ENCODE peak calls at places on chromosome 1, in five cellular contexts. One of them, this sample, is unnamed.

GRCh38 chr1:181951213-181951612 is 110.3 kb downstream of the ZNF648 start:
- DNase-seq in IMR-90: no peak
- DNase-seq in SK-N-SH: no peak
- DNase-seq in K562: no peak
- DNase-seq in A549: no peak
- DNase-seq in this sample: no peak

GRCh38 chr1:16125483-16125882 is 30.4 kb downstream of the EPHA2 start:
- DNase-seq in IMR-90: no peak
- DNase-seq in SK-N-SH: no peak
- DNase-seq in K562: no peak
- DNase-seq in A549: no peak
- DNase-seq in this sample: no peak

GRCh38 chr1:99538618-99538956 is 107.3 kb upstream of the PALMD start:
- DNase-seq in IMR-90: no peak
- DNase-seq in SK-N-SH: no peak
- DNase-seq in K562: no peak
- DNase-seq in A549: no peak
- DNase-seq in this sample: no peak

GRCh38 chr1:57623791-57624538 is 200.1 kb upstream of the DAB1 start:
- DNase-seq in IMR-90: no peak
- DNase-seq in SK-N-SH: no peak
- DNase-seq in K562: no peak
- DNase-seq in A549: no peak
- DNase-seq in this sample: no peak

GRCh38 chr1:91553196-91553595 is 52.5 kb downstream of the CDC7 start:
- DNase-seq in IMR-90: peak
- DNase-seq in SK-N-SH: no peak
- DNase-seq in K562: no peak
- DNase-seq in A549: no peak
- DNase-seq in this sample: no peak

GRCh38 chr1:152035406-152036315 is 1.1 kb downstream of the S100A11 start:
- DNase-seq in IMR-90: no peak
- DNase-seq in SK-N-SH: no peak
- DNase-seq in K562: peak
- DNase-seq in A549: peak
- DNase-seq in this sample: no peak

GRCh38 chr1:5999711-6000443 is 7.7 kb upstream of the NPHP4 start:
- DNase-seq in IMR-90: no peak
- DNase-seq in SK-N-SH: no peak
- DNase-seq in K562: no peak
- DNase-seq in A549: no peak
- DNase-seq in this sample: no peak

GRCh38 chr1:155918660-155919059 is 7.5 kb upstream of the RIT1 start:
- DNase-seq in IMR-90: no peak
- DNase-seq in SK-N-SH: no peak
- DNase-seq in K562: no peak
- DNase-seq in A549: no peak
- DNase-seq in this sample: no peak

GRCh38 chr1:192580351-192580962 is 4.9 kb downstream of the RGS1 start:
- DNase-seq in IMR-90: peak
- DNase-seq in SK-N-SH: no peak
- DNase-seq in K562: no peak
- DNase-seq in A549: no peak
- DNase-seq in this sample: peak

GRCh38 chr1:143643148-143643885 is 328.5 kb downstream of the FAM72C start:
- DNase-seq in IMR-90: no peak
- DNase-seq in SK-N-SH: no peak
- DNase-seq in K562: no peak
- DNase-seq in A549: no peak
- DNase-seq in this sample: no peak

GRCh38 chr1:1627842-1628655 is 3.9 kb upstream of the MMP23B start:
- DNase-seq in IMR-90: no peak
- DNase-seq in SK-N-SH: no peak
- DNase-seq in K562: no peak
- DNase-seq in A549: no peak
- DNase-seq in this sample: no peak

GRCh38 chr1:38064232-38064903 is 17.8 kb upstream of the POU3F1 start:
- DNase-seq in IMR-90: peak
- DNase-seq in SK-N-SH: no peak
- DNase-seq in K562: peak
- DNase-seq in A549: no peak
- DNase-seq in this sample: no peak

GRCh38 chr1:153346067-153346723 is 2.4 kb downstream of the PGLYRP4 start:
- DNase-seq in IMR-90: no peak
- DNase-seq in SK-N-SH: no peak
- DNase-seq in K562: no peak
- DNase-seq in A549: no peak
- DNase-seq in this sample: no peak

GRCh38 chr1:54567961-54568360 is 19.9 kb downstream of the ACOT11 start:
- DNase-seq in IMR-90: peak
- DNase-seq in SK-N-SH: no peak
- DNase-seq in K562: no peak
- DNase-seq in A549: no peak
- DNase-seq in this sample: no peak
- TF ChIP-seq RAD21 in IMR-90: no peak
- TF ChIP-seq RAD21 in SK-N-SH: no peak
- TF ChIP-seq RAD21 in K562: no peak
- TF ChIP-seq RAD21 in A549: no peak
- TF ChIP-seq RAD21 in this sample: no peak

DNA sequence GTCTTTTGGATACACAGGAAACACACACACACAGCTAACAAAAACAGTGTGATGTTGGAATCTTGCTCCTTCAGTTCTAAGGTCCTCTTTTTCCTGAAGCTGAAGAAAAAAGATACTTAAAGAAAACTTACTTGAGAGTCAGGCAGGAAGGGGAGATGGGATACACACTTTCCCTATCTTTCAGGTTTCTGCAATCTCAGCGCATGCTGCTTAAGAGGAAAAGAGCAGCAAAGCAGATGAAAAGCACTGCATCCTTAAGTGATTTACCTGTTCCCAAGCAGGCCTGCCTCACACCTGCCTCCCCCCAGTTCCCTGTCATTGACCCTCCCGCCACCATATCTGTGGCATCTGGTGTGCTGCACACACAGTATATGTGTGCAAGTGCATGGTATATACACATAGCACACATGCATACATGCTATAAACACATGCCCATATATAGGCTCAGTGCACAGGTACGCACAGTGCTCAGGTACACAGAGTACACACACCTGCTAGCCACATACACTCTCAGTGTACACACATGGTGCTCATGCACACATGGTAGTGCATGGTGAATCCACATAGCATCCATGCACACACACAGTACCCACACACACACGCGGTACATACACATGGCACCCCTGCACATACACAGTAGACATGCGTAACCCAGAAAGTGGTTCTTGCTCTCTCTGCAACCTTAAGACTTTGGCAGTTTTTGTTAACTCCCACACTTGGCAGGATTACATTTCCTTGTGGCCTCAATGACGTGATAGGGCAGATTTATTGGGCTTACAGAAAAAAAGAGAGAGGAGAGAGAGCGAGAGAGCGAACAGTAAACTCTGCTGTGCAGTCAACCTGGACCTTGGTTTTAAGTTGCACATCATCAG is 166.9 kb downstream of the TOMM20 start:
- DNase-seq in IMR-90: peak
- DNase-seq in SK-N-SH: no peak
- DNase-seq in K562: no peak
- DNase-seq in A549: no peak
- DNase-seq in this sample: no peak
- TF ChIP-seq RAD21 in IMR-90: no peak
- TF ChIP-seq RAD21 in SK-N-SH: no peak
- TF ChIP-seq RAD21 in K562: no peak
- TF ChIP-seq RAD21 in A549: no peak
- TF ChIP-seq RAD21 in this sample: no peak

DNA sequence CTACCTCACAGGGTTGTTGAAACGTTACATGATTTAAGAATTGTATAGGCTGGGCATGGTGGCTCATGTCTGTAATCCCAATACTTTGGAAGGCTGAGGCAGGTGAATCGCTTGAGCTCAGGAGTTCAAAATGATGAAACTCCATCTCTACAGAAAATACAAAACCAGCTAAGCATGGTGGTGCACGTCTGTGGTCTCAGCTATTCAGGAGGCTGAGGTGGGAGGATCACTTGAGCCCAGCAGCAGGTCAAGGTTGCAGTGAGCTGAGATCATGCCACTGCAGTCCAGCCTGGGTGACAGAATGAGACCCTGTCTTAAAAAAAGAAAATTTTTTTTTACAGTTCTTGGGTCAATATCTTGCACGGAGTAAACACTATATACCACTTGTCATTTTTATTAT is 8.2 kb downstream of the PHLDA3 start:
- DNase-seq in IMR-90: no peak
- DNase-seq in SK-N-SH: no peak
- DNase-seq in K562: no peak
- DNase-seq in A549: no peak
- DNase-seq in this sample: no peak
- TF ChIP-seq RAD21 in IMR-90: no peak
- TF ChIP-seq RAD21 in SK-N-SH: no peak
- TF ChIP-seq RAD21 in K562: no peak
- TF ChIP-seq RAD21 in A549: no peak
- TF ChIP-seq RAD21 in this sample: no peak

DNA sequence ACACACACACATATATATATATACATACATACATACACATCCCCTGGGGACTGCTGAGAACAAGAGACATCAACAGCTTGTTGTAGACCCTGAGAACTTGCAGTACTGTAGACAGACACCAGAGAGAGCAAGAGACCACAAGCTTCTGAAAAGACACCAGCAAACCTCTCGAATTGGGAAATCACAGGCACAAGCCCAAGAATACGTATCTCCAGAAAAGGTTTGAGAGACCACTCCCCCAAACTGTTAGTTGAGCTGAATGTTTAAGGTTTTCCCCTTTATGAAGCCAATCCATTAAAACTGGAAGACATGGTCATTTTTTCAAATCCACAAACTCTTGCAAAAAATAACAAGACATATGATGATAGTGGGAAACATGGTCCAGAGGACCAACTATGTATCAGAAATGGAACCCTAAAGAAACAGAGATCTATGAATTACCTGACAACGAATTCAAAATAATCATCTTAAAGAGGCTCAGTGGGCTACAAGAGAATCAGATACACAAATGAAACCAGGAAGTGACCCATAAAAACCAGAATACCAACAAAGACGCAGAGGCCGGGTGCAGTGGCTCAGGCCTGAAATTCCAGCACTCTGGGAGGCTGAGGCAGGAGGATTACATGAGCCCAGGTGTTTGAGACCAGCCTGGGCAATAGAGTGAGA is 45.1 kb downstream of the SLC2A1 start:
- DNase-seq in IMR-90: peak
- DNase-seq in SK-N-SH: peak
- DNase-seq in K562: peak
- DNase-seq in A549: peak
- DNase-seq in this sample: peak
- TF ChIP-seq RAD21 in IMR-90: peak
- TF ChIP-seq RAD21 in SK-N-SH: peak
- TF ChIP-seq RAD21 in K562: peak
- TF ChIP-seq RAD21 in A549: peak
- TF ChIP-seq RAD21 in this sample: peak

GRCh38 chr1:201672685-201673084 is 133.8 kb downstream of the NAV1 start:
- DNase-seq in IMR-90: no peak
- DNase-seq in SK-N-SH: no peak
- DNase-seq in K562: no peak
- DNase-seq in A549: no peak
- DNase-seq in this sample: no peak

GRCh38 chr1:201676061-201676644 is 137.2 kb downstream of the NAV1 start:
- DNase-seq in IMR-90: peak
- DNase-seq in SK-N-SH: no peak
- DNase-seq in K562: peak
- DNase-seq in A549: peak
- DNase-seq in this sample: no peak

GRCh38 chr1:201673093-201673492 is 134.2 kb downstream of the NAV1 start:
- DNase-seq in IMR-90: no peak
- DNase-seq in SK-N-SH: peak
- DNase-seq in K562: no peak
- DNase-seq in A549: no peak
- DNase-seq in this sample: no peak

GRCh38 chr1:201675143-201675542 is 136.2 kb downstream of the NAV1 start:
- DNase-seq in IMR-90: no peak
- DNase-seq in SK-N-SH: no peak
- DNase-seq in K562: peak
- DNase-seq in A549: no peak
- DNase-seq in this sample: no peak

GRCh38 chr1:201673912-201674311 is 135.0 kb downstream of the NAV1 start:
- DNase-seq in IMR-90: no peak
- DNase-seq in SK-N-SH: no peak
- DNase-seq in K562: no peak
- DNase-seq in A549: no peak
- DNase-seq in this sample: no peak
- TF ChIP-seq RAD21 in IMR-90: no peak
- TF ChIP-seq RAD21 in SK-N-SH: no peak
- TF ChIP-seq RAD21 in K562: no peak
- TF ChIP-seq RAD21 in A549: no peak
- TF ChIP-seq RAD21 in this sample: no peak

DNA sequence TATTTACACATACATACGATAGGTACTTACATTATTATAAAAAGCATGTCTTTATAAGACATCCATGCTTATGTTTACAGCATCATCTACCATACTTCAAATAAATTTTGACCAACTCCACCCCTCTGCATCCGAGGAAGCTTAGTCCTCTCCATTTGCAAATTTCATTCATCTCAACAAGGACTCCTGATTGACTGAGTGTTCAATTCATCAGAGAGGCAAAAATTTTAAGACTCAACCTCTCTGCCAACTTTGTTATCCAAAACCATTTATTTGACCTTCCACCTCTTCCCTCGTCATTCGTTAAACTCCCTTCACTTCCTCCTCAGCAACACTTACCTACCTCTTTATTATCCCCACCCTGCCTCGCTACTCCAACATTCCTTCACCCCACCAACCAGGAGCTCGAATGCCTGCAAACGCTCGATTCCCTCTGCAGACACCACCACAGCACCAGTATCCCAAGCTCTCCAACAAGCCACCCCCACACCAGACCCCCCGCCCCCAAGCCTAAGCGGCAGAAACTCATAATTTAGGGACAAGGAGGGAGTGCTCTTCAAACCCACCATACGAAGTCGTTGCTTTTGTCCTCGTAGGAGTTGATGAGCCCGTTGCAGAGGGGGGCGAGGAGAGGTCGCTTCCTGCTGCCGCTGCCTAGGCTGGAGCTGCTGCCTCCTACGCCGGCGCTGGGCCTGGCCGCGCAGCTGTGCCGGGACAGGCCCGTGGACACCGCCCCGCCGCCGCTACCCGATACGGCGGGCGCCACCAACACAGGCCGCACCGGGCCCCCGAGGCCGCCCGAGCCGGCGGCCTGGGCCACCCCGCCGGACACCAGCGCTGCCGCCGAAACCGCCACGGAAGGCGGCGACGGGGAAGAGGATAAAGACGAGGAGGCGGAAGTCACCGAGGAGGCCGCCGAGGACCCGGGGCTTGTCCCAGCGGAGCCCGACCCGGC is 803 bp downstream of the COP1 start:
- DNase-seq in IMR-90: peak
- DNase-seq in SK-N-SH: peak
- DNase-seq in K562: peak
- DNase-seq in A549: peak
- DNase-seq in this sample: peak
- TF ChIP-seq RAD21 in IMR-90: no peak
- TF ChIP-seq RAD21 in SK-N-SH: no peak
- TF ChIP-seq RAD21 in K562: no peak
- TF ChIP-seq RAD21 in A549: no peak
- TF ChIP-seq RAD21 in this sample: peak

GRCh38 chr1:31562707-31563360 is 13.5 kb upstream of the TINAGL1 start:
- DNase-seq in IMR-90: peak
- DNase-seq in SK-N-SH: no peak
- DNase-seq in K562: no peak
- DNase-seq in A549: no peak
- DNase-seq in this sample: no peak
- TF ChIP-seq RAD21 in IMR-90: no peak
- TF ChIP-seq RAD21 in SK-N-SH: no peak
- TF ChIP-seq RAD21 in K562: no peak
- TF ChIP-seq RAD21 in A549: no peak
- TF ChIP-seq RAD21 in this sample: no peak

This sample was measured in HepG2.